ENCODE peak calls at places on chromosomes 13 and 19, in four cellular contexts. S, Q, D and I are unnamed samples.

GRCh38 chr13:24659239-24659638 is 21.0 kb upstream of the ATP12A start:
- DNase-seq in Q (no peak), D (no peak), S (no peak), I (no peak)

GRCh38 chr13:99981115-99982020 is at the start of gene ZIC2:
- DNase-seq in Q (no peak), S (no peak), D (no peak), I (no peak)

GRCh38 chr13:32883501-32883900 is 132.7 kb upstream of the KL start:
- DNase-seq in Q (no peak), D (peak; percentile 2), S (no peak), I (no peak)

GRCh38 chr13:48749144-48749543 is 95.4 kb downstream of the CYSLTR2 start:
- DNase-seq in Q (no peak), S (no peak), D (no peak), I (no peak)

GRCh38 chr13:109780880-109781383 is 5.5 kb downstream of the IRS2 start:
- DNase-seq in Q (no peak), D (no peak), S (no peak), I (no peak)

GRCh38 chr19:49853852-49854849 is 3.2 kb downstream of the PTOV1 start:
- DNase-seq in D (no peak), S (no peak), Q (no peak), I (no peak)

GRCh38 chr19:50749490-50749889 is 20.8 kb upstream of the GPR32 start:
- DNase-seq in S (no peak), D (no peak), Q (no peak), I (no peak)

GRCh38 chr19:44814132-44814470 is 5.2 kb downstream of the BCAM start:
- DNase-seq in Q (no peak), D (no peak), S (no peak), I (no peak)

GRCh38 chr19:18090545-18091216 is 3.9 kb upstream of the IL12RB1 start:
- DNase-seq in S (no peak), D (peak; percentile 8), Q (no peak), I (no peak)

GRCh38 chr13:77345150-77345780 is 18.4 kb upstream of the MYCBP2 start:
- DNase-seq in Q (no peak), S (no peak), D (no peak), I (peak; percentile 9)

GRCh38 chr19:10289836-10290438 is at the start of gene ICAM5:
- DNase-seq in D (no peak), Q (no peak), S (no peak), I (peak; percentile 27)

GRCh38 chr19:39212377-39212742 is 8.3 kb upstream of the SYCN start:
- DNase-seq in Q (no peak), D (no peak), S (peak; percentile 24), I (peak; percentile 9)

GRCh38 chr19:38816131-38816750 is 3.5 kb upstream of the LGALS4 start:
- DNase-seq in S (no peak), Q (no peak), D (no peak), I (no peak)

GRCh38 chr13:76293346-76293745 is 592.9 kb downstream of the KCTD12 start:
- DNase-seq in D (no peak), Q (no peak), S (no peak), I (no peak)

GRCh38 chr19:19160489-19161035 is 9.5 kb downstream of the MEF2B start:
- DNase-seq in Q (no peak), S (no peak), D (no peak), I (no peak)

GRCh38 chr13:94988654-94989053 is 276.3 kb upstream of the SOX21 start:
- DNase-seq in Q (no peak), S (no peak), D (no peak), I (no peak)

GRCh38 chr19:28502879-28503734 is 709.8 kb downstream of the UQCRFS1 start:
- DNase-seq in S (no peak), Q (no peak), D (no peak), I (no peak)
- H3K27ac ChIP-seq in S (no peak overlapping the region), Q (no peak overlapping the region), D (no peak overlapping the region), I (no peak overlapping the region)

GRCh38 chr19:2527171-2527570 is 51.2 kb downstream of the GADD45B start:
- DNase-seq in S (no peak), Q (no peak), D (no peak), I (no peak)
- H3K27ac ChIP-seq in S (no peak overlapping the region), Q (no peak overlapping the region), D (no peak overlapping the region), I (no peak overlapping the region)

DNA sequence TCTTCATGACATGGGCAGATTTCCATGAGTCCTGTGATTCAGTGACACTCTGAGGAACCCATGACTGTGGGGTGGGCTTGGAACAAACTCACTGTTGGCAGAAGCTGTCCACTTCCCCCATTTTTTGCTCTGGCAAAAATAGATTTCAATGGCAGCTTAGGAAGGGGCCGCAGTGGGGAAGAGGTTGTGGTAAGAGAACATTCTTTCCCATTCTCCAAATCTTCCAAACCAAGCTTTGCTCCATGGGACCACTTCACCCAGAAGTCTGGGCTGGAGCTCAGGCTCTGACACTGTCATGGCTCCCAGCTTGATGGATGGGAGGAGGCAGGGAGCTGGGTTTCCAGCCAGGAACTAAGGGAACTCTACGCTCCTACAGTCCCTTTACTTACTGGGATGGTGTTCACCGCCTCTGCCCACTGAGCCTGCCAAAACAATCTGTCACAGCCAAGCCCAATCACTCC is 24.9 kb upstream of the MEDAG start:
- DNase-seq in Q (peak; percentile 80), D (no peak), S (peak; percentile 47), I (no peak)
- H3K27ac ChIP-seq in Q (peak overlapping the region; percentile 93), D (no peak overlapping the region), S (peak overlapping the region; percentile 63), I (no peak overlapping the region)

DNA sequence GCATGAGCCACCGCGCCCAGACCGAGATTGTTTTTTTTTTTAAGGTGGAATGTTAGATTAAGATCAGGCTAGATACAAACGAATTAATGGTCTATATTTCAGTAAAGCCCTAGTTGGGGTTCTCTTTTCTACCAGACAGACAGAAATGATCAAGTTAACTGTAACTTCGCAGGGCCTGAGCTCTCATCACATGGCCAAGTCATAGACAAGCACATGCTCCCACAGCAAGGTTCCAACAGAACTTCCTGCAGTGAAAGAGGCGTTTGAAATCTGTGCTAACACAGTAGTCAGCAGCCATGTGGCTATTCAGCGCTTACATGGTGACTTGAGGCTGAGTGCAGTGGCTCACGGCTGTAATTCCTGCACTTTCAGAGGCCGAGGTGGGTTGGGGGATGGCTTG is 34.7 kb upstream of the SEMA6B start:
- DNase-seq in S (no peak), D (no peak), Q (no peak), I (no peak)
- H3K27ac ChIP-seq in S (no peak overlapping the region), D (no peak overlapping the region), Q (no peak overlapping the region), I (no peak overlapping the region)

DNA sequence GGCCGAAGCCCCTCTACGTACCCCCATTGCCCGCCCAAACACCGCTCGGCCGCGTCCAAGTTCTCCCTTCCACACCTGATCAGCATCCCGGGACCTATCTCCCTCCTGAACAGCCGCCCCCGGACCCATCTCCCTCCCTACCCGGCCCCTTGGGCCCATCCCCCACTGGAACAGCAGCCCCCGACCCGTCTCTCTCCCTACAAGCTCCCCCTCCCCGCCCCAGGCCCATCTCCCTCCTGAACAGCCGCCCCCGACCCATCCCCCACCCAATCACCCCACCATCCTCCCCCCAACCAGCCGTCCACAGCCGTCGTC is 608 bp downstream of the ZSCAN1 start:
- DNase-seq in D (no peak), Q (no peak), S (no peak), I (no peak)
- H3K27ac ChIP-seq in D (peak overlapping the region; percentile 42), Q (no peak overlapping the region), S (peak overlapping the region; percentile 62), I (no peak overlapping the region)

GRCh38 chr13:44142911-44143665 is 230.5 kb upstream of the SERP2 start:
- DNase-seq in Q (no peak), S (no peak), D (no peak), I (no peak)
- H3K27ac ChIP-seq in Q (peak overlapping the region; percentile 92), S (peak overlapping the region; percentile 90), D (no peak overlapping the region), I (no peak overlapping the region)

GRCh38 chr19:46390866-46391265 is 22.5 kb downstream of the CCDC8 start:
- DNase-seq in S (no peak), D (no peak), Q (no peak), I (no peak)

GRCh38 chr19:46391296-46392251 is 21.8 kb downstream of the CCDC8 start:
- DNase-seq in S (no peak), Q (no peak), D (no peak), I (no peak)

GRCh38 chr19:46392837-46393236 is 20.5 kb downstream of the CCDC8 start:
- DNase-seq in S (no peak), D (no peak), Q (no peak), I (no peak)

GRCh38 chr19:46393456-46394397 is 19.6 kb downstream of the CCDC8 start:
- DNase-seq in D (no peak), Q (no peak), S (no peak), I (no peak)

GRCh38 chr19:46392252-46392801 is 21.0 kb downstream of the CCDC8 start:
- DNase-seq in D (no peak), S (no peak), Q (no peak), I (no peak)
- H3K27ac ChIP-seq in D (no peak overlapping the region), S (no peak overlapping the region), Q (peak overlapping the region; percentile 55), I (no peak overlapping the region)

GRCh38 chr19:6534451-6535093 is 3.7 kb downstream of the TNFSF9 start:
- DNase-seq in D (no peak), Q (no peak), S (no peak), I (no peak)

GRCh38 chr19:6533746-6534418 is 3.1 kb downstream of the TNFSF9 start:
- DNase-seq in Q (no peak), D (no peak), S (no peak), I (no peak)

GRCh38 chr19:6533000-6533328 is 2.1 kb downstream of the TNFSF9 start:
- DNase-seq in S (no peak), Q (no peak), D (no peak), I (no peak)

GRCh38 chr19:6535558-6536137 is 4.8 kb downstream of the TNFSF9 start:
- DNase-seq in Q (no peak), S (no peak), D (no peak), I (no peak)

DNA sequence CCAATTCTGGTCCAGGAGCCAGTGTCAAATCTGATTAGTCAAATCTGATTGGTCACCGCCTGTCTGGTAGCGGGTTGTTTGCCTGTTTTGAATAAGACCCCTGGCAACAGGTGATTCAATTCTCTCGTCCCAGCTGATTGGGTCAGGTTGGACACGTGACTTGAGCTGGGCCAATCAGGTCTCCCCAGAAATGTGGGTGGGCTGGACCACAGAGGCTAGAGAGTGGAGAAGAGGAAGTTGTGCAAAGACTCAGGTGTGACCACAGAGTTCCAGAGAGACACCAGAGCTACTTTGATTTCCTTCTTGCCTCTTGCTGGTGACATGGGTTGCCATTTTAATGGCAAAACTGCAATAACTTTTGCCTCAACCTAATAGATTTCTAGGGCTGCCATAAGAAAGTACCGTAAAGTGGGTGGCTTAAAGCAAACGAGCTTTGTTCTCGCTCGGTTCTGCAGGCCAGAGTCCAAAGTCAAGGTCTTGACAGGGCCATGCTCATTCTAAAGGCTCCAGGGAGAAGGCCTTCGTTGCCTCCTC is 5.4 kb downstream of the TNFSF9 start:
- DNase-seq in Q (no peak), S (no peak), D (peak; percentile 13), I (peak; percentile 78)
- H3K27ac ChIP-seq in Q (no peak overlapping the region), S (no peak overlapping the region), D (no peak overlapping the region), I (no peak overlapping the region)